ENCODE peak calls at places on chromosomes 4 and X, in six cellular contexts. X is A172, Y is Ammon's horn, N is GM23248, W is RPMI8226, V is hepatic stellate cell. F is an unnamed sample.

GRCh38 chr4:148346657-148347056 is 95.6 kb downstream of the NR3C2 start:
- DNase-seq in V (no peak), N (no peak), W (no peak), Y (no peak), X (no peak), F (no peak)

GRCh38 chrX:70030242-70030823 is 19.4 kb downstream of the AWAT2 start:
- DNase-seq in N (peak), V (peak), W (peak), X (peak), Y (peak), F (no peak)

GRCh38 chr4:4200624-4201023 is 26.1 kb downstream of the OTOP1 start:
- DNase-seq in X (no peak), W (no peak), V (no peak), N (peak), Y (no peak), F (no peak)

GRCh38 chr4:960736-961650 is 12.4 kb downstream of the DGKQ start:
- DNase-seq in X (no peak), Y (no peak), W (no peak), N (no peak), V (no peak), F (no peak)

GRCh38 chrX:84187501-84188319 is at the start of gene RPS6KA6:
- DNase-seq in Y (peak), N (peak), W (no peak), V (peak), X (no peak), F (peak)

GRCh38 chr4:41160856-41161255 is 53.5 kb downstream of the APBB2 start:
- DNase-seq in Y (no peak), V (no peak), N (peak), W (no peak), X (peak), F (peak)

GRCh38 chr4:183173580-183174526 is 74.8 kb downstream of the WWC2 start:
- DNase-seq in Y (no peak), X (peak), V (no peak), W (no peak), N (peak), F (no peak)

GRCh38 chr4:84821064-84821463 is 145.4 kb downstream of the WDFY3 start:
- DNase-seq in V (no peak), W (no peak), N (no peak), X (no peak), Y (no peak), F (no peak)

GRCh38 chr4:39032218-39033085 is at the start of gene TMEM156:
- DNase-seq in W (no peak), X (peak), Y (no peak), N (peak), V (no peak), F (peak)

GRCh38 chr4:11743236-11743635 is 314.5 kb upstream of the HS3ST1 start:
- DNase-seq in N (no peak), Y (no peak), X (no peak), V (no peak), W (no peak), F (no peak)

GRCh38 chr4:80811413-80811812 is 219.1 kb upstream of the BMP3 start:
- DNase-seq in X (no peak), Y (no peak), N (no peak), V (no peak), W (no peak), F (no peak)

GRCh38 chr4:86955888-86956451 is 21.2 kb downstream of the AFF1 start:
- DNase-seq in Y (no peak), W (no peak), X (no peak), V (no peak), N (no peak), F (no peak)

F was measured in foreskin keratinocyte.